ENCODE peak calls at places on chromosomes 12 and 14, in ten cellular contexts. A, N, H, X, V, I, F, E, M and J are unnamed samples.

GRCh38 chr12:12349711-12350665 is at the start of gene MANSC1:
- DNase-seq in E (peak; percentile 24), H (peak; percentile 66), M (peak; percentile 79), N (peak; percentile 12), V (no peak), F (peak; percentile 81), A (peak; percentile 27), I (peak; percentile 64), X (no peak), J (peak; percentile 69)

GRCh38 chr12:94938583-94938982 is 64.9 kb downstream of the NDUFA12 start:
- DNase-seq in F (no peak), H (no peak), I (no peak), N (no peak), X (no peak), A (no peak), M (no peak), V (no peak), E (no peak), J (no peak)

GRCh38 chr12:78448692-78449091 is 415.9 kb upstream of the SYT1 start:
- DNase-seq in E (no peak), V (no peak), A (no peak), F (no peak), X (no peak), I (no peak), M (no peak), N (no peak), H (no peak), J (no peak)

GRCh38 chr12:123067654-123068053 is 83.2 kb downstream of the PITPNM2 start:
- DNase-seq in F (no peak), N (no peak), A (no peak), V (no peak), X (no peak), M (no peak), H (no peak), E (no peak), I (no peak), J (no peak)

GRCh38 chr14:23569443-23570151 is 2.0 kb upstream of the AP1G2 start:
- DNase-seq in F (no peak), H (no peak), I (no peak), X (no peak), M (peak; percentile 62), A (no peak), N (no peak), V (no peak), E (peak; percentile 84), J (no peak)

GRCh38 chr12:51773145-51773869 is 75.2 kb downstream of the FIGNL2 start:
- DNase-seq in M (no peak), F (no peak), H (peak; percentile 89), N (no peak), V (no peak), A (no peak), E (no peak), X (no peak), I (no peak), J (no peak)

GRCh38 chr14:70649803-70650202 is 8.1 kb downstream of the TTC9 start:
- DNase-seq in M (no peak), X (no peak), E (no peak), H (no peak), V (no peak), N (no peak), A (no peak), I (no peak), F (no peak), J (no peak)

GRCh38 chr12:21771311-21771710 is 3.2 kb downstream of the KCNJ8 start:
- DNase-seq in H (peak; percentile 20), I (no peak), N (no peak), V (no peak), E (no peak), A (no peak), M (no peak), X (no peak), F (no peak), J (no peak)

GRCh38 chr14:75023108-75023507 is 20.4 kb downstream of the EIF2B2 start:
- DNase-seq in X (no peak), V (no peak), F (no peak), E (no peak), M (no peak), A (no peak), H (no peak), N (no peak), I (no peak), J (no peak)

GRCh38 chr14:50452285-50452684 is 55.6 kb upstream of the CDKL1 start:
- DNase-seq in M (no peak), V (no peak), F (no peak), H (peak; percentile 54), E (no peak), X (no peak), N (no peak), A (no peak), I (no peak), J (no peak)

GRCh38 chr14:100237735-100238418 is 1.1 kb upstream of the YY1 start:
- DNase-seq in M (peak; percentile 68), N (no peak), E (peak; percentile 34), I (peak; percentile 44), X (no peak), H (peak; percentile 73), F (peak; percentile 45), V (no peak), A (no peak), J (peak; percentile 37)

GRCh38 chr12:107983871-107984480 is 145.1 kb upstream of the WSCD2 start:
- DNase-seq in H (peak; percentile 12), I (no peak), E (no peak), X (no peak), V (no peak), F (no peak), M (no peak), N (no peak), A (no peak), J (no peak)

GRCh38 chr14:52125885-52126284 is 57.0 kb upstream of the NID2 start:
- DNase-seq in E (no peak), I (no peak), A (no peak), N (no peak), X (no peak), F (no peak), V (no peak), H (no peak), M (no peak), J (no peak)